ENCODE peak calls at places on chromosomes 4 and X, in four cellular contexts. One of them, this sample, is unnamed.
A peak's percentile ranks its signal among the peaks of the same experiment; 100 is the strongest.

GRCh38 chr4:23697001-23697528 is 192.8 kb downstream of the PPARGC1A start:
- DNase-seq in BJ: no peak
- DNase-seq in ovary: no peak
- DNase-seq in fibroblast of mammary gland: no peak
- DNase-seq in this sample: no peak

GRCh38 chr4:19239565-19239964 is 1012.1 kb upstream of the SLIT2 start:
- DNase-seq in BJ: no peak
- DNase-seq in ovary: no peak
- DNase-seq in fibroblast of mammary gland: peak; percentile 55
- DNase-seq in this sample: peak; percentile 44

GRCh38 chr4:53914313-53915016 is 149.9 kb downstream of the CHIC2 start:
- DNase-seq in BJ: peak; percentile 65
- DNase-seq in ovary: no peak
- DNase-seq in fibroblast of mammary gland: peak; percentile 95
- DNase-seq in this sample: peak; percentile 91

GRCh38 chr4:8151165-8151650 is 7.4 kb downstream of the ABLIM2 start:
- DNase-seq in BJ: no peak
- DNase-seq in ovary: no peak
- DNase-seq in fibroblast of mammary gland: no peak
- DNase-seq in this sample: no peak

GRCh38 chrX:10265775-10266174 is 109.0 kb downstream of the CLCN4 start:
- DNase-seq in BJ: no peak
- DNase-seq in ovary: no peak
- DNase-seq in fibroblast of mammary gland: no peak
- DNase-seq in this sample: no peak

GRCh38 chr4:105650190-105650589 is 58.3 kb downstream of the INTS12 start:
- DNase-seq in BJ: no peak
- DNase-seq in ovary: no peak
- DNase-seq in fibroblast of mammary gland: no peak
- DNase-seq in this sample: no peak

GRCh38 chr4:31023109-31023508 is 302.9 kb downstream of the PCDH7 start:
- DNase-seq in BJ: no peak
- DNase-seq in ovary: no peak
- DNase-seq in fibroblast of mammary gland: no peak
- DNase-seq in this sample: no peak

GRCh38 chrX:118347131-118347530 is 1.2 kb downstream of the WDR44 start:
- DNase-seq in BJ: no peak
- DNase-seq in ovary: no peak
- DNase-seq in fibroblast of mammary gland: peak; percentile 68
- DNase-seq in this sample: peak; percentile 40

GRCh38 chr4:110033994-110034393 is 121.3 kb downstream of the EGF start:
- DNase-seq in BJ: no peak
- DNase-seq in ovary: no peak
- DNase-seq in fibroblast of mammary gland: no peak
- DNase-seq in this sample: no peak

GRCh38 chr4:145501051-145501660 is 19.5 kb downstream of the SMAD1 start:
- DNase-seq in BJ: no peak
- DNase-seq in ovary: no peak
- DNase-seq in fibroblast of mammary gland: no peak
- DNase-seq in this sample: no peak

GRCh38 chr4:40199179-40199670 is 2.4 kb downstream of the RHOH start:
- DNase-seq in BJ: no peak
- DNase-seq in ovary: no peak
- DNase-seq in fibroblast of mammary gland: no peak
- DNase-seq in this sample: no peak

GRCh38 chr4:127783026-127783769 is 1.1 kb downstream of the HSPA4L start:
- DNase-seq in BJ: no peak
- DNase-seq in ovary: peak; percentile 77
- DNase-seq in fibroblast of mammary gland: peak; percentile 65
- DNase-seq in this sample: peak; percentile 24

GRCh38 chr4:52019941-52020657 is at the start of gene LRRC66:
- DNase-seq in BJ: no peak
- DNase-seq in ovary: no peak
- DNase-seq in fibroblast of mammary gland: no peak
- DNase-seq in this sample: no peak

GRCh38 chr4:56147371-56147770 is 198.6 kb downstream of the CEP135 start:
- DNase-seq in BJ: no peak
- DNase-seq in ovary: no peak
- DNase-seq in fibroblast of mammary gland: peak; percentile 54
- DNase-seq in this sample: no peak

GRCh38 chrX:13069771-13070410 is 25.5 kb upstream of the FAM9C start:
- DNase-seq in BJ: no peak
- DNase-seq in ovary: no peak
- DNase-seq in fibroblast of mammary gland: peak; percentile 50
- DNase-seq in this sample: no peak

GRCh38 chrX:153953342-153953830 is 8.9 kb upstream of the RENBP start:
- DNase-seq in BJ: no peak
- DNase-seq in ovary: peak; percentile 87
- DNase-seq in fibroblast of mammary gland: peak; percentile 60
- DNase-seq in this sample: peak; percentile 37

GRCh38 chr4:53818112-53818511 is 226.8 kb upstream of the LNX1 start:
- DNase-seq in BJ: no peak
- DNase-seq in ovary: no peak
- DNase-seq in fibroblast of mammary gland: no peak
- DNase-seq in this sample: no peak

GRCh38 chrX:110341189-110342035 is 17.2 kb upstream of the RTL9 start:
- DNase-seq in BJ: peak; percentile 63
- DNase-seq in ovary: no peak
- DNase-seq in fibroblast of mammary gland: peak; percentile 94
- DNase-seq in this sample: peak; percentile 79

GRCh38 chr4:108744307-108744706 is 18.5 kb downstream of the ETNPPL start:
- DNase-seq in BJ: no peak
- DNase-seq in ovary: no peak
- DNase-seq in fibroblast of mammary gland: peak; percentile 14
- DNase-seq in this sample: peak; percentile 36

GRCh38 chrX:87265518-87265917 is 252.1 kb upstream of the KLHL4 start:
- DNase-seq in BJ: no peak
- DNase-seq in ovary: no peak
- DNase-seq in fibroblast of mammary gland: no peak
- DNase-seq in this sample: no peak

DNA sequence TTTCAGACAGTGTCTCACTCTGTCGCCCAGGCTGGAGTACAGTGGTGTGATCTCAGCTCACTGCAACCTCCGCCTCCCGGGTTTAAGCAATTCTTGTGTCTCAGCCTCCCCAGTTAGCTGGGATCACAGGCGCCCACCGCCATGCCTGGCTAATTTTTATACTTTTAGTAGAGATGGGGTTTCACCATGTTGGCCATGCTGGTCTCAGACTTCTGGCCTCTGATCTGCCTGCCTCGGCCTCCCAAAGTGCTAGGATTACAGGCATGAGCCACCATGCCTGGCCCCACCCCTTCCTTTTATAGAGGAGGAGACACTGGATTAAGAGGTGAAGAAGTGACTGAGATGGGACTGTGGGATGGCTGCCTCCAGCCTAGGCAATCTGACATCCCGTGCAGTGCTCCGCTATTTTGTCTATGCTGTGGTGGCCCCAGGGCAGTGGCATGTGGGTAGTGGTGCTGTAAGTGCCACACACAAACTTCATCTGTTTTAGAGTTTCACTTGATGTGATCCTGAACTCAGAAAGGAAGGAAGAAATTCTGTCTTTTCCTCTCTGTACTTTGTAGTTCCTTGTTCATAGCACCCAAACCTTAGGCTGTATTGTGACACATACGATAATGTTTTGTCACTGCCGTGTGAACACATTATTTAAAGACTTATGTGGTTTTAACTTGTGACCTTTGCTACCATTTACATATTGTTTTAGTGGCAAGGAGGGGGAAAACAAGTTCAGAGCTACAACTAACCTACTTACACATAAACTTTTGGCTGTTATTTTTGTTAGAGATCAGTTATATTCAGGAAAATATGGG is 48.9 kb downstream of the FNIP2 start:
- DNase-seq in BJ: no peak
- DNase-seq in ovary: no peak
- DNase-seq in fibroblast of mammary gland: peak; percentile 6
- DNase-seq in this sample: no peak
- H3K4me3 ChIP-seq in BJ: no peak overlapping the region
- H3K4me3 ChIP-seq in ovary: no peak overlapping the region
- H3K4me3 ChIP-seq in fibroblast of mammary gland: no peak overlapping the region
- H3K4me3 ChIP-seq in this sample: no peak overlapping the region

GRCh38 chr4:63717384-63717783 is 691.9 kb downstream of the TECRL start:
- DNase-seq in BJ: no peak
- DNase-seq in ovary: no peak
- DNase-seq in fibroblast of mammary gland: no peak
- DNase-seq in this sample: no peak
- TF ChIP-seq CTCF in BJ: no peak
- TF ChIP-seq CTCF in ovary: no peak
- TF ChIP-seq CTCF in fibroblast of mammary gland: no peak
- TF ChIP-seq CTCF in this sample: no peak

GRCh38 chrX:50180073-50180940 is 20.5 kb downstream of the AKAP4 start:
- DNase-seq in BJ: no peak
- DNase-seq in ovary: no peak
- DNase-seq in fibroblast of mammary gland: no peak
- DNase-seq in this sample: no peak
- H3K4me3 ChIP-seq in BJ: no peak overlapping the region
- H3K4me3 ChIP-seq in ovary: no peak overlapping the region
- H3K4me3 ChIP-seq in fibroblast of mammary gland: no peak overlapping the region
- H3K4me3 ChIP-seq in this sample: no peak overlapping the region

GRCh38 chrX:49120104-49120503 is 3.4 kb downstream of the GPKOW start:
- DNase-seq in BJ: no peak
- DNase-seq in ovary: no peak
- DNase-seq in fibroblast of mammary gland: no peak
- DNase-seq in this sample: no peak
- TF ChIP-seq CTCF in BJ: no peak
- TF ChIP-seq CTCF in ovary: no peak
- TF ChIP-seq CTCF in fibroblast of mammary gland: no peak
- TF ChIP-seq CTCF in this sample: no peak

DNA sequence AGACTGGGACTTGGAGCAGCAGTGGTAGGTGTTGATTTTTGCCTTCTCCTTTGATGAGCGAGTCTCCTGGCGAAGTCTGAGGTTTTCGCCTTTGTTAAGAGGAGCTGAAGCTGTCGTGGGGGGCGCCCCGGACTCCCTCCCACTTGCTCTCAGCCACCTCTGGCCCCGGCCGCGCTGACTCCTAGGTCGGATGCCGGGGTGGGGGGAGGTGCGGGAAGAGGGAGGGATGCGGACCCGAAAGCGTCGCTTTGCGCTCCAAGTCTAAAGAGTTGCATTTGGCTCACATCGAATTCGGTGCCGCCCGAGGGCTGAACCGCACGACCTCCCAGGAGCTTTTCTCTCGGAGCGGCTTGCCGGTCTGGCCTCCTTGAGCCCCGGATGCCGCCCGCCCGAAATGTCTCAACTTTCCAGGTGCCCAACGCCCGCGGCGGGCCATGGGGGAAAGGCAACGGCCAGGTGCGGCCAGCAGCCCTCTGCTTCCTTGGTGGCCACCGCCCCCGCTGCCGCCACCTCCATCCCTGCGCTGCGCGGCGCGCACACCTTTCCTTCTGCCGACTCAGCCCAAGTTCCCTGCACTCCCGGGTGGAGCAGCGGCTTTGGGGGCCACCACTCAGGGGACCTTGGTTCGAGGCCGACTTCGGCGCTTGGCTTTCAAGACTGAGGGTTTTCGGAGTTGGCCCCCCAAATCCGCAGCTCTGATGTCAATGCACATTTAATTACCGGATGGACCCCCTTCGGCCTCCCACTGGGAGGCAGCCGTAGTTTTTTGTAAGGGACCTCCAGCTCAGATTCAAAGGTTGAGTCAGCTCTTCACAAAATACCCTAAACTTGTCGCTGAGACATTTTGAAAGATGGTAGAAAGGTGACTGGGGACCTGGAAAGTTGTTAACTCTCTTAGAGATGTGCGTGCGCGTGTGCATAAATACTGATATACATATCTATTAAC is 977 bp downstream of the AFF2 start:
- DNase-seq in BJ: no peak
- DNase-seq in ovary: peak; percentile 36
- DNase-seq in fibroblast of mammary gland: no peak
- DNase-seq in this sample: no peak
- H3K4me3 ChIP-seq in BJ: peak overlapping the region; percentile 20
- H3K4me3 ChIP-seq in ovary: peak overlapping the region; percentile 18
- H3K4me3 ChIP-seq in fibroblast of mammary gland: no peak overlapping the region
- H3K4me3 ChIP-seq in this sample: peak overlapping the region; percentile 34

DNA sequence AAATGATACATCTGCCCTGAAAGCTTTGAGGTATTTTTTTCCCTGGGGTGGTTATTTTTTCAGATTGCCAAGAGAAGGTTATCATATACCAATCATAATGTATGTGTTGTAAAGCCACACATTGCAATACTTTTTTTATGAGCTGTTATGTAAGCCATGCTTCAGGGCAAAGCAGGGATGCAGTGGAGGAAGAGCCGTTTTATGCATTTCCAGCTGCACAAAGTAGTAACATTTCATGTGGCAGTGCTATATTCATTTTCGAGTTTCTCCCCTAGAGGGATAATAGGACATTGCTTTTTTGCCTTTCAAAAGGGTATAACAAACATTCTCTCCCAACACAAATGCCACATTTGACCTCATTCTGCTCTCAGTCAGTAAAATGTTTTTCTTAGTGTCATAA is 68.5 kb downstream of the GALNT7 start:
- DNase-seq in BJ: no peak
- DNase-seq in ovary: no peak
- DNase-seq in fibroblast of mammary gland: no peak
- DNase-seq in this sample: no peak
- TF ChIP-seq CTCF in BJ: peak; percentile 27
- TF ChIP-seq CTCF in ovary: no peak
- TF ChIP-seq CTCF in fibroblast of mammary gland: no peak
- TF ChIP-seq CTCF in this sample: no peak

DNA sequence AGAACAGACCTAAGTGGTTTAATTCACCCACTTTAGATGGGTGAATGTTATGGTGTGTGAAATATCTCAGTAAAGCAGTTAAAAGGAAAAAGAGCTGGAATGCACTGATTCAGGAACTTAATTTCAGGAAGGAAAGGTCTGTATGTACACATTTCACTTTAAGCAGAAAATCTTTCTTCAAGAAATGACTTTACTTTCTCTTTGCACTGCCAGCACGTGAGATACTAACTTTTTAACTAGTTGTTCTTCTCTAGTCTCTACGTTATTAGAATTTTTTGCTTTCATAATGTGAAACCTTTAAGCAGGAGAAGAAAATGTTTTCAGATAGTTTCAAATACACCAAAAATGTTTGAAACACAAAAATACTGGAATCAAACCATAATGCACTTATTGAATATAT is 18.8 kb downstream of the C4orf46 start:
- DNase-seq in BJ: no peak
- DNase-seq in ovary: no peak
- DNase-seq in fibroblast of mammary gland: no peak
- DNase-seq in this sample: peak; percentile 10
- H3K4me3 ChIP-seq in BJ: no peak overlapping the region
- H3K4me3 ChIP-seq in ovary: no peak overlapping the region
- H3K4me3 ChIP-seq in fibroblast of mammary gland: no peak overlapping the region
- H3K4me3 ChIP-seq in this sample: no peak overlapping the region

This sample was measured in foreskin fibroblast.